ENCODE peak calls at places on chromosome 15, in seven cellular contexts. Q is HL-60; R is adrenal gland; A is OCI-LY7; C is CD4-positive, alpha-beta T cell; J is left ventricle myocardium inferior; W is uterus. X is an unnamed sample.

GRCh38 chr15:60004019-60004845 is at the start of gene FOXB1:
- DNase-seq in W (no peak), A (no peak), C (no peak), J (no peak), Q (no peak), R (no peak), X (no peak)

GRCh38 chr15:78303729-78304486 is 4.5 kb upstream of the SKIC8 start:
- DNase-seq in R (no peak), W (no peak), J (no peak), A (no peak), C (no peak), Q (no peak), X (no peak)

GRCh38 chr15:72758195-72758594 is 25.4 kb downstream of the ADPGK start:
- DNase-seq in R (no peak), A (no peak), W (no peak), C (no peak), J (no peak), Q (no peak), X (no peak)

GRCh38 chr15:67178569-67179210 is 75.8 kb downstream of the AAGAB start:
- DNase-seq in W (peak; percentile 33), A (no peak), J (no peak), C (no peak), Q (no peak), R (no peak), X (no peak)

GRCh38 chr15:65085990-65086679 is 9.6 kb downstream of the KBTBD13 start:
- DNase-seq in R (peak; percentile 49), J (no peak), A (peak; percentile 20), C (no peak), Q (peak; percentile 23), W (no peak), X (no peak)

GRCh38 chr15:69164807-69165636 is 4.6 kb downstream of the GLCE start:
- DNase-seq in W (no peak), A (no peak), Q (no peak), C (no peak), R (no peak), J (no peak), X (no peak)

GRCh38 chr15:65303687-65304392 is 637 bp upstream of the RNU5B-1 start:
- DNase-seq in Q (peak; percentile 18), A (peak; percentile 44), R (peak; percentile 82), W (peak; percentile 54), J (peak; percentile 66), C (peak; percentile 57), X (peak; percentile 24)

GRCh38 chr15:100097342-100097899 is 244.4 kb downstream of the ADAMTS17 start:
- DNase-seq in R (no peak), A (no peak), Q (no peak), J (no peak), W (no peak), C (no peak), X (no peak)

GRCh38 chr15:45199136-45199810 is 11.5 kb upstream of the SHF start:
- DNase-seq in C (peak; percentile 14), J (no peak), Q (peak; percentile 39), R (no peak), A (peak; percentile 64), W (no peak), X (peak; percentile 33)

DNA sequence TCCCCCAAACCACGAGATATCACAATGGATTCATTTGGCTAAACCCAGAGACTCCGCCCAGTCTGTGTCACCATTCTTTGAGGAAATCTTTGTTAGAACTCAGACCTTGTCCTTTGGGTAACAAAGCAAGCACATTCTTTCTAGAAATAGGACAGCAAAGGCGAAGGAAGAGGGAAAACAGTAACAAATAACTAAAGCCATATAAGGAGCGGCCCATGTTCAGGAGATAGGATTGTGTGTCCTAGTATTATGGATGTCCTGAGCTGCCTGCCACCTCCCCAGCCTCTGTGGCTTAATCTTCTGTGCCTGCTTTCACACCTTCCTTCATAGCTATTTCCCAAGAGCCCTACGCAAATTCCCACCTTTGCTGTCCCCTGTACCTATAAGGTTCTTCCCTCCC is 59.9 kb downstream of the UACA start:
- DNase-seq in C (no peak), Q (no peak), J (no peak), W (no peak), A (no peak), R (no peak), X (no peak)
- H3K27ac ChIP-seq in C (no peak overlapping the region), Q (no peak overlapping the region), J (peak overlapping the region; percentile 83), W (peak overlapping the region; percentile 80), A (no peak overlapping the region), R (peak overlapping the region; percentile 44), X (no peak overlapping the region)

GRCh38 chr15:85621096-85621495 is 173.6 kb downstream of the KLHL25 start:
- DNase-seq in W (no peak), R (peak; percentile 52), A (no peak), C (no peak), Q (no peak), J (no peak), X (no peak)

GRCh38 chr15:85615930-85616329 is 178.8 kb downstream of the KLHL25 start:
- DNase-seq in R (no peak), Q (no peak), W (no peak), J (no peak), A (peak; percentile 51), C (no peak), X (no peak)

GRCh38 chr15:85620321-85621044 is 174.2 kb downstream of the KLHL25 start:
- DNase-seq in Q (no peak), R (peak; percentile 41), C (no peak), J (no peak), W (peak; percentile 59), A (no peak), X (no peak)

GRCh38 chr15:85616549-85616948 is 178.2 kb downstream of the KLHL25 start:
- DNase-seq in C (no peak), A (no peak), R (no peak), J (no peak), W (no peak), Q (no peak), X (no peak)

DNA sequence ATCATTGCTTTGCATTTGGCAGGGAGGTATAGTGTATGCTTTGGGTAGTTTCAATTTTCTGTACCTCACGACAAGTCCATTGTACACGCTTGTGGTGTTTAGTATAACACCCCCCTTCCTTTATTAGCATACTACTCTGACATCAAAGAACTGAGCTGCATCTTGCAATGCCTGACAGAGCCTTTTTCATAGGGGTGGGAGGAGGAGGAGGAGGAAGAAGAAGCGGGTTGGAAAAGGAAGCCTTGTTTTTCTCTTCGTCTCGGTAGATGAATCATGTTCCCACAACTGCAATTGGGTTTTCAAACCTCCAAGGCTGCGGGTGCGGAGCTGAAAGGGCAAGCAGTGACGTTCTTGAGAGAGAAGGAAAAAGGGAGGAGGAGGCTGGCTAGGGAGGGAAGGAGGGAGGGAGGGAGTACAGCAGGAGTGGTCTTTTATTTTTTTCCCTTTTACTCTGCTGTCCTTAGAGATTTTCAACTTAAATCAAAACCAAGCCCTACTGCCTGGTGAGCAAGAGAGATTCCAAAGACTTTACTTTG is 175.7 kb downstream of the KLHL25 start:
- DNase-seq in R (peak; percentile 90), A (no peak), Q (peak; percentile 36), C (peak; percentile 38), W (peak; percentile 92), J (peak; percentile 74), X (peak; percentile 32)
- H3K27ac ChIP-seq in R (peak overlapping the region; percentile 59), A (no peak overlapping the region), Q (no peak overlapping the region), C (peak overlapping the region; percentile 26), W (peak overlapping the region; percentile 98), J (peak overlapping the region; percentile 83), X (no peak overlapping the region)

GRCh38 chr15:58547628-58548307 is 116.0 kb downstream of the LIPC start:
- DNase-seq in W (no peak), A (no peak), C (no peak), R (no peak), J (no peak), Q (no peak), X (no peak)

GRCh38 chr15:58543664-58544335 is 112.0 kb downstream of the LIPC start:
- DNase-seq in R (no peak), A (no peak), W (no peak), J (no peak), C (no peak), Q (no peak), X (no peak)

GRCh38 chr15:58545307-58546065 is 113.7 kb downstream of the LIPC start:
- DNase-seq in W (no peak), R (no peak), C (no peak), Q (no peak), A (no peak), J (no peak), X (no peak)

GRCh38 chr15:58546635-58547627 is 115.1 kb downstream of the LIPC start:
- DNase-seq in C (no peak), Q (no peak), W (no peak), A (no peak), R (peak; percentile 90), J (peak; percentile 60), X (no peak)

GRCh38 chr15:58546066-58546591 is 114.3 kb downstream of the LIPC start:
- DNase-seq in R (no peak), C (no peak), J (no peak), A (no peak), W (no peak), Q (no peak), X (no peak)
- H3K27ac ChIP-seq in R (no peak overlapping the region), C (no peak overlapping the region), J (peak overlapping the region; percentile 74), A (no peak overlapping the region), W (no peak overlapping the region), Q (no peak overlapping the region), X (no peak overlapping the region)

DNA sequence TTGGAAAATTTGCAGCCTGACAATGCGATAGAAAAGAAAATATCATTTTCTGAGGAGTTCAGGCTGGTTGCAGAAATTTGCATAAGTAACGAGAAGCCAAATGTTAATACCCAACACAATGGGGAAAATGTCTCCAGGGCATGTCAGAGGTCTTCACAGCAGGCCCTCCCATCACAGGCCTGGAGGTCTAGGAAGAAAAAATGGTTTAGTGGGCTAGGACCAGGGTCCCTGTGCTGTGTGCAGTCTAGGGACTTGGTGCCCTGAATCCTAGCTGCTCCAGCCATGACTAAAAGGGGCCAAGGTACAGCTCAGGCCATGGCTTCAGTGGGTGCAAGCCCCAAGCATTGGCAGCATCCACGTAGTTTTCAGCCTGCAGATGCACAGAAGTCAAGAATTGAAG is 14.5 kb upstream of the AP4E1 start:
- DNase-seq in J (no peak), C (no peak), W (no peak), A (no peak), Q (no peak), R (no peak), X (no peak)
- H3K27ac ChIP-seq in J (no peak overlapping the region), C (no peak overlapping the region), W (no peak overlapping the region), A (no peak overlapping the region), Q (no peak overlapping the region), R (no peak overlapping the region), X (no peak overlapping the region)

GRCh38 chr15:85498471-85498870 is 118.1 kb downstream of the AKAP13 start:
- DNase-seq in C (no peak), W (no peak), J (no peak), Q (no peak), R (no peak), A (no peak), X (no peak)

GRCh38 chr15:85501574-85501973 is 121.2 kb downstream of the AKAP13 start:
- DNase-seq in Q (no peak), A (no peak), J (no peak), C (no peak), R (no peak), W (no peak), X (no peak)

GRCh38 chr15:85500729-85501128 is 120.3 kb downstream of the AKAP13 start:
- DNase-seq in J (peak; percentile 36), Q (no peak), C (no peak), R (no peak), W (peak; percentile 58), A (no peak), X (no peak)

GRCh38 chr15:85500060-85500708 is 119.8 kb downstream of the AKAP13 start:
- DNase-seq in J (no peak), C (no peak), A (peak; percentile 23), Q (no peak), R (no peak), W (no peak), X (no peak)

GRCh38 chr15:85499498-85499897 is 119.1 kb downstream of the AKAP13 start:
- DNase-seq in R (no peak), A (no peak), C (no peak), Q (no peak), W (no peak), J (no peak), X (no peak)
- H3K27ac ChIP-seq in R (no peak overlapping the region), A (no peak overlapping the region), C (no peak overlapping the region), Q (no peak overlapping the region), W (peak overlapping the region; percentile 86), J (peak overlapping the region; percentile 80), X (no peak overlapping the region)